ENCODE peak calls at places on chromosomes 16 and 17, in six cellular contexts. K, H, Q, G, X and R are unnamed samples.
A peak's percentile ranks its signal among the peaks of the same experiment; 100 is the strongest.

GRCh38 chr16:13168091-13168572 is 266.7 kb downstream of the SHISA9 start:
- DNase-seq in K (no peak), H (peak; percentile 51), Q (no peak), G (no peak), X (no peak), R (no peak)

GRCh38 chr16:23682181-23682580 is 3.5 kb downstream of the PLK1 start:
- DNase-seq in K (no peak), H (no peak), Q (no peak), G (no peak), X (no peak), R (no peak)

GRCh38 chr16:63789603-63790002 is 1332.3 kb downstream of the CDH11 start:
- DNase-seq in K (no peak), H (peak; percentile 20), Q (peak; percentile 55), G (no peak), X (peak; percentile 44), R (no peak)

GRCh38 chr16:23294260-23294659 is 7.8 kb upstream of the SCNN1B start:
- DNase-seq in K (no peak), H (no peak), Q (no peak), G (no peak), X (no peak), R (no peak)

GRCh38 chr17:80511222-80512180 is 33.1 kb upstream of the RPTOR start:
- DNase-seq in K (no peak), H (no peak), Q (no peak), G (no peak), X (no peak), R (no peak)

GRCh38 chr16:66266436-66267286 is 99.8 kb upstream of the CDH5 start:
- DNase-seq in K (peak; percentile 8), H (no peak), Q (no peak), G (peak; percentile 76), X (peak; percentile 58), R (peak; percentile 76)

GRCh38 chr17:57016066-57016763 is 38.3 kb downstream of the SCPEP1 start:
- DNase-seq in K (no peak), H (no peak), Q (no peak), G (no peak), X (no peak), R (no peak)

GRCh38 chr16:49593423-49594040 is 219.9 kb downstream of the C16orf78 start:
- DNase-seq in K (no peak), H (peak; percentile 21), Q (no peak), G (no peak), X (no peak), R (no peak)

GRCh38 chr17:12021604-12022003 is 927 bp downstream of the MAP2K4 start:
- DNase-seq in K (no peak), H (no peak), Q (peak; percentile 7), G (no peak), X (no peak), R (no peak)

GRCh38 chr17:46199379-46199778 is 6.2 kb upstream of the KANSL1 start:
- DNase-seq in K (no peak), H (no peak), Q (no peak), G (no peak), X (no peak), R (no peak)

GRCh38 chr17:68684860-68685493 is 83.8 kb upstream of the FAM20A start:
- DNase-seq in K (no peak), H (no peak), Q (no peak), G (no peak), X (peak; percentile 43), R (no peak)

GRCh38 chr17:68134046-68134637 is 98.6 kb downstream of the KPNA2 start:
- DNase-seq in K (no peak), H (no peak), Q (no peak), G (no peak), X (no peak), R (no peak)

GRCh38 chr16:50692999-50693781 is at the start of gene NOD2:
- DNase-seq in K (no peak), H (no peak), Q (peak; percentile 34), G (peak; percentile 54), X (no peak), R (no peak)

GRCh38 chr17:7466644-7467341 is 12.6 kb downstream of the ZBTB4 start:
- DNase-seq in K (no peak), H (no peak), Q (no peak), G (peak; percentile 74), X (peak; percentile 80), R (peak; percentile 82)

GRCh38 chr17:16463341-16464000 is 28.5 kb downstream of the LRRC75A start:
- DNase-seq in K (peak; percentile 79), H (peak; percentile 92), Q (no peak), G (no peak), X (peak; percentile 83), R (peak; percentile 63)

GRCh38 chr17:4072487-4073157 is 70.2 kb downstream of the ZZEF1 start:
- DNase-seq in K (no peak), H (no peak), Q (no peak), G (no peak), X (no peak), R (no peak)

DNA sequence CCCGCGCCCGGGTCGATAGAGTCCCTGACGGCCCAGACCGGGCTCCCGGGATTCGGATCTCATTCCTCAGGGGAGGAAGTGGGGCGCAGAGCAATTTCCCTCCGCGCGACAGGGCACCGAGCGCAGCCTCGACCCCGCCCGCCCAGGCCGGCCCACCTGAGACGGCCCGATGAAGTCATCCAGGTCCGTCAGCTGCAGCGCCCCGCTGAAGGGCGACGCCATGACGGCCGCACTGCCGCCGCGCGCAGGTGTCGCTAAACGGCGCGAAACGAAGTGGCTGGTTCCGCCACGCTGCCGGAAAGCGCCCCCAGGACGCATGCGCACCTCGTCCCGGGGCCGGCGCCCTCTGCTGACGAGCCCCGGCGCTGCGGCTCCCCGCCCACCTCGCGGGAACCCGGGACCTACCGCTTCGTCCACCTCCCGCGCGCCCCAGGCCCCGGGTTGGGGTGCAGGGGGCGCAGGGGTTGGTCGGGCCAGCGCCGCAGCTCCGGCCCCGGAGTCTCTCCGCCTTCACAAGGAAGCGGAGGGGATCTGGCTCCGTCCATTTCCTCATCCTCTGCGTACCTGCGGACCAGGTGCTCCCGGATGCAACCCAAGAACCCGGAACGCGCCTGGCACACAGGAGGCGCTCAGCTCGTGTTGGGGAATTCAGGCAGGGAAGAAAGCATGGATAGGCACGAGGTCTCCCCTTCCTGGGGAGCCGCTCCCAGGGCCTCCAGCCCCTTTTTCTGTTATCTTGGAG is at the start of gene CIAO3:
- DNase-seq in K (peak; percentile 87), H (peak; percentile 89), Q (peak; percentile 93), G (peak; percentile 93), X (peak; percentile 88), R (peak; percentile 89)
- TF ChIP-seq CTCF in K (peak; percentile 100), H (peak; percentile 92), Q (peak; percentile 86), G (peak; percentile 100), X (peak; percentile 98), R (peak; percentile 96)

GRCh38 chr17:82797061-82797460 is 42.8 kb downstream of the ZNF750 start:
- DNase-seq in K (no peak), H (no peak), Q (no peak), G (no peak), X (no peak), R (no peak)
- H3K27me3 ChIP-seq in K (no peaks in the 10 kb centered on the region), H (no peaks in the 10 kb centered on the region), Q (no peaks in the 10 kb centered on the region), G (no peaks in the 10 kb centered on the region), X (no peaks in the 10 kb centered on the region), R (no peaks in the 10 kb centered on the region)

GRCh38 chr16:19143241-19143640 is 24.8 kb upstream of the SYT17 start:
- DNase-seq in K (no peak), H (peak; percentile 19), Q (no peak), G (no peak), X (no peak), R (no peak)
- TF ChIP-seq CTCF in K (no peak), H (no peak), Q (no peak), G (no peak), X (no peak), R (no peak)

GRCh38 chr16:73050115-73051099 is 2.5 kb upstream of the ZFHX3 start:
- DNase-seq in K (no peak), H (no peak), Q (no peak), G (no peak), X (no peak), R (no peak)

GRCh38 chr16:73051903-73052302 is 4.0 kb upstream of the ZFHX3 start:
- DNase-seq in K (no peak), H (no peak), Q (no peak), G (no peak), X (no peak), R (no peak)

GRCh38 chr16:73053038-73053378 is 5.1 kb upstream of the ZFHX3 start:
- DNase-seq in K (no peak), H (no peak), Q (no peak), G (no peak), X (no peak), R (no peak)

GRCh38 chr16:73052441-73053030 is 4.6 kb upstream of the ZFHX3 start:
- DNase-seq in K (no peak), H (no peak), Q (no peak), G (no peak), X (no peak), R (no peak)

GRCh38 chr16:73051216-73051615 is 3.3 kb upstream of the ZFHX3 start:
- DNase-seq in K (no peak), H (no peak), Q (no peak), G (no peak), X (no peak), R (no peak)
- H3K27me3 ChIP-seq in K (no peaks in the 10 kb centered on the region), H (no peaks in the 10 kb centered on the region), Q (no peaks in the 10 kb centered on the region), G (no peaks in the 10 kb centered on the region), X (no peaks in the 10 kb centered on the region), R (no peaks in the 10 kb centered on the region)

DNA sequence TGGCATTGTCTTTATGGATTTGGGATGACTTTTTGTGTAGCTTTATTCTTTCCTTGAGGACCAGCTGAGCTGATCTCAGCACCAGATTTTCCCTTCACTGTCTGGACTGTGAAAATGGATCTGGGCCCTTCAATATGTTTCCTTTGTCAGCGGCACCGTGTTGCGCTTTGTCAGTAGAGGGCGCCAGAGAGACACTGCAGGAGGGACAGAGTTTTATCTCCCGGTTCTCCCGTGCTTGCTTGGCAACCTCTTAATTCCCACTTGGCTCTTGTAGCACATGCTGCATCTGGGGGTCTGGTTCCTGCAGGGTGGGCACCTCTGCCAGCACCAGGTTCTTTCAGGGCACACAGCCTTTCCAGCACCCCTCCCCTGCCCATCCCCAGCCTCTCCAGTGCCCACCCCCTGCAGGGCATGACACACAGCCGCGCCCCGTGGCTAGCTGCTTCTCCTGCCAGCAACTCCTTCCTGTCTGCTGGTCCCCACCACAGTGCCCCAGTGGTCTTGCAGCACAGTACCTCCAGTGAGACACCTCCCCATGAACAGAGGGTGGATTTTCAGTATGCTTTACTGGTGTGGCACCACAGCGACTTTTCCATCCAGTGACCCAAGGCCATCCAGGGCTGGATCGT is 19.6 kb downstream of the OR1D5 start:
- DNase-seq in K (no peak), H (peak; percentile 41), Q (peak; percentile 28), G (no peak), X (peak; percentile 63), R (no peak)
- TF ChIP-seq CTCF in K (no peak), H (peak; percentile 46), Q (peak; percentile 75), G (no peak), X (no peak), R (no peak)